ENCODE peak calls at places on chromosome 12, in five cellular contexts. Q, W, Z, E and H are unnamed samples.

GRCh38 chr12:114952573-114953196 is 268.7 kb upstream of the TBX3 start:
- DNase-seq in Z (no peak), Q (no peak), W (no peak), E (no peak), H (no peak)

GRCh38 chr12:106309671-106310313 is 7.3 kb downstream of the TCP11L2 start:
- DNase-seq in Z (no peak), W (no peak), Q (no peak), E (no peak), H (no peak)

GRCh38 chr12:100579844-100580243 is 6.4 kb downstream of the GAS2L3 start:
- DNase-seq in Z (no peak), E (no peak), Q (no peak), W (no peak), H (no peak)

GRCh38 chr12:65631621-65632111 is 192.6 kb upstream of the HMGA2 start:
- DNase-seq in Z (no peak), W (no peak), E (peak; percentile 4), Q (no peak), H (no peak)

GRCh38 chr12:92786045-92786444 is 83.3 kb downstream of the PLEKHG7 start:
- DNase-seq in E (no peak), W (no peak), Z (no peak), Q (no peak), H (no peak)

GRCh38 chr12:57243521-57244305 is 7.3 kb downstream of the STAC3 start:
- DNase-seq in E (peak; percentile 81), Z (peak; percentile 86), Q (peak; percentile 52), W (peak; percentile 83), H (peak; percentile 45)

GRCh38 chr12:82414926-82415325 is 56.6 kb downstream of the METTL25 start:
- DNase-seq in W (no peak), Z (no peak), Q (no peak), E (no peak), H (no peak)

GRCh38 chr12:53217930-53218307 is 10.9 kb upstream of the ITGB7 start:
- DNase-seq in Z (no peak), W (no peak), Q (no peak), E (no peak), H (no peak)

GRCh38 chr12:4251228-4251891 is 22.2 kb upstream of the CCND2 start:
- DNase-seq in E (no peak), Z (no peak), W (peak; percentile 27), Q (no peak), H (no peak)

GRCh38 chr12:122523280-122523679 is 3.5 kb downstream of the RSRC2 start:
- DNase-seq in W (no peak), Z (no peak), Q (no peak), E (no peak), H (no peak)

GRCh38 chr12:4331842-4332241 is 10.8 kb downstream of the TIGAR start:
- DNase-seq in Q (no peak), W (no peak), Z (no peak), E (no peak), H (no peak)

GRCh38 chr12:11810962-11811361 is 161.5 kb downstream of the ETV6 start:
- DNase-seq in Z (no peak), E (no peak), Q (no peak), W (no peak), H (no peak)

GRCh38 chr12:6607751-6608591 is 792 bp upstream of the CHD4 start:
- DNase-seq in E (peak; percentile 84), W (peak; percentile 75), Q (peak; percentile 95), Z (peak; percentile 76), H (peak; percentile 95)

GRCh38 chr12:109947511-109947910 is 47.4 kb downstream of the TCHP start:
- DNase-seq in Q (no peak), Z (no peak), W (no peak), E (no peak), H (no peak)

GRCh38 chr12:49895773-49896172 is 7.9 kb downstream of the FAIM2 start:
- DNase-seq in W (no peak), Z (no peak), Q (no peak), E (no peak), H (no peak)

GRCh38 chr12:91401190-91401589 is 218.6 kb upstream of the DCN start:
- DNase-seq in W (no peak), Z (no peak), E (no peak), Q (no peak), H (no peak)

GRCh38 chr12:116955382-116956021 is 44.8 kb downstream of the FBXW8 start:
- DNase-seq in Q (no peak), E (peak; percentile 86), Z (peak; percentile 34), W (no peak), H (peak; percentile 36)

GRCh38 chr12:69698054-69698453 is 1.0 kb downstream of the BEST3 start:
- DNase-seq in Q (no peak), E (no peak), W (no peak), Z (no peak), H (peak; percentile 65)

GRCh38 chr12:79527498-79527897 is 163.3 kb downstream of the PAWR start:
- DNase-seq in Q (no peak), E (no peak), W (no peak), Z (no peak), H (peak; percentile 86)

GRCh38 chr12:22100952-22101748 is 55.1 kb downstream of the CMAS start:
- DNase-seq in E (peak; percentile 70), Z (peak; percentile 31), Q (no peak), W (peak; percentile 35), H (no peak)

GRCh38 chr12:46159239-46159901 is 109.5 kb downstream of the SLC38A1 start:
- DNase-seq in Q (no peak), E (no peak), W (no peak), Z (no peak), H (no peak)

GRCh38 chr12:124032265-124032886 is 59.4 kb downstream of the ZNF664 start:
- DNase-seq in Q (peak; percentile 25), Z (peak; percentile 22), W (no peak), E (peak; percentile 63), H (peak; percentile 72)

GRCh38 chr12:77299910-77300772 is 234.8 kb upstream of the E2F7 start:
- DNase-seq in Z (no peak), W (no peak), Q (no peak), E (no peak), H (no peak)

GRCh38 chr12:19654630-19655384 is 215.5 kb downstream of the AEBP2 start:
- DNase-seq in W (no peak), Z (no peak), Q (no peak), E (no peak), H (no peak)

GRCh38 chr12:48084066-48084465 is 21.8 kb downstream of the SENP1 start:
- DNase-seq in W (no peak), Q (no peak), Z (no peak), E (no peak), H (no peak)

GRCh38 chr12:127957001-127957660 is 309.8 kb upstream of the TMEM132C start:
- DNase-seq in Q (no peak), Z (no peak), W (no peak), E (no peak), H (no peak)

GRCh38 chr12:31853520-31853919 is 105.7 kb upstream of the RESF1 start:
- DNase-seq in E (no peak), Q (no peak), Z (no peak), W (no peak), H (no peak)

GRCh38 chr12:63963863-63964262 is 119.4 kb downstream of the SRGAP1 start:
- DNase-seq in W (no peak), Z (no peak), Q (no peak), E (no peak), H (no peak)

GRCh38 chr12:122087431-122088180 is 9.1 kb downstream of the MLXIP start:
- DNase-seq in Z (no peak), Q (no peak), W (no peak), E (no peak), H (no peak)

GRCh38 chr12:40819427-40820108 is 127.3 kb downstream of the CNTN1 start:
- DNase-seq in W (no peak), Q (peak; percentile 34), E (peak; percentile 20), Z (no peak), H (peak; percentile 71)

GRCh38 chr12:109264095-109264942 is 44.8 kb downstream of the FOXN4 start:
- DNase-seq in E (peak; percentile 70), Q (peak; percentile 76), W (peak; percentile 47), Z (peak; percentile 82), H (peak; percentile 18)

GRCh38 chr12:116233669-116234068 is 43.8 kb downstream of the MED13L start:
- DNase-seq in Z (no peak), W (no peak), E (no peak), Q (no peak), H (peak; percentile 46)

GRCh38 chr12:110281549-110282342 is 699 bp downstream of the ATP2A2 start:
- DNase-seq in Z (peak; percentile 59), W (peak; percentile 58), Q (peak; percentile 41), E (peak; percentile 55), H (peak; percentile 72)

GRCh38 chr12:3083241-3083921 is 6.2 kb downstream of the TSPAN9 start:
- DNase-seq in Q (no peak), E (no peak), W (no peak), Z (no peak), H (no peak)